ENCODE peak calls at places on chromosomes 12 and 14, in six cellular contexts. M is H9, O is H1, U is neuronal stem cell, L is trophoblast cell, E is mesenchymal stem cell. K is an unnamed sample.
A peak's percentile ranks its signal among the peaks of the same experiment; 100 is the strongest.

GRCh38 chr12:15732341-15733061 is 56.7 kb downstream of the EPS8 start:
- DNase-seq in U (no peak), M (no peak), O (no peak), L (no peak), E (peak; percentile 47), K (no peak)

GRCh38 chr14:61399365-61399764 is 78.0 kb downstream of the PRKCH start:
- DNase-seq in U (no peak), M (no peak), E (no peak), L (no peak), O (no peak), K (no peak)

GRCh38 chr12:122086641-122087285 is 8.2 kb downstream of the MLXIP start:
- DNase-seq in U (no peak), L (no peak), M (no peak), O (no peak), E (no peak), K (no peak)

GRCh38 chr14:32417956-32418552 is 89.0 kb downstream of the AKAP6 start:
- DNase-seq in E (peak; percentile 69), M (no peak), U (no peak), L (no peak), O (no peak), K (peak; percentile 59)

GRCh38 chr14:55514819-55515470 is 65.1 kb upstream of the KTN1 start:
- DNase-seq in L (no peak), M (no peak), U (no peak), O (no peak), E (peak; percentile 79), K (peak; percentile 87)

GRCh38 chr14:32397871-32398640 is 69.0 kb downstream of the AKAP6 start:
- DNase-seq in O (no peak), M (no peak), U (no peak), L (no peak), E (peak; percentile 50), K (peak; percentile 44)

GRCh38 chr12:110135012-110135411 is 10.9 kb downstream of the IFT81 start:
- DNase-seq in L (no peak), E (peak; percentile 73), O (no peak), U (no peak), M (no peak), K (peak; percentile 95)

GRCh38 chr14:53215101-53215500 is 62.0 kb upstream of the DDHD1 start:
- DNase-seq in M (no peak), L (no peak), U (no peak), E (no peak), O (no peak), K (no peak)

GRCh38 chr12:54028324-54029201 is at the start of gene HOXC6:
- DNase-seq in M (no peak), U (no peak), O (no peak), L (peak; percentile 26), E (peak; percentile 81), K (no peak)

GRCh38 chr12:77124767-77125166 is 59.4 kb upstream of the E2F7 start:
- DNase-seq in M (no peak), O (no peak), L (no peak), E (no peak), U (no peak), K (peak; percentile 49)

GRCh38 chr12:27451416-27451815 is 4.9 kb downstream of the SMCO2 start:
- DNase-seq in O (no peak), L (no peak), M (no peak), E (no peak), U (no peak), K (no peak)

GRCh38 chr14:105326891-105327694 is 12.5 kb downstream of the PACS2 start:
- DNase-seq in O (peak; percentile 80), L (no peak), E (no peak), U (no peak), M (peak; percentile 58), K (no peak)

GRCh38 chr14:101377069-101377468 is 184.2 kb upstream of the DIO3 start:
- DNase-seq in L (no peak), U (no peak), M (no peak), O (no peak), E (no peak), K (no peak)

GRCh38 chr14:30349515-30349914 is 209.4 kb upstream of the G2E3 start:
- DNase-seq in O (no peak), U (no peak), E (no peak), M (no peak), L (no peak), K (no peak)

GRCh38 chr12:130041983-130042812 is 120.1 kb upstream of the FZD10 start:
- DNase-seq in E (no peak), O (peak; percentile 99), L (peak; percentile 34), M (peak; percentile 88), U (peak; percentile 57), K (no peak)

GRCh38 chr14:96536807-96537206 is 34.6 kb downstream of the PAPOLA start:
- DNase-seq in U (no peak), E (no peak), M (no peak), O (no peak), L (no peak), K (no peak)

GRCh38 chr12:88207921-88208640 is 66.0 kb downstream of the TMTC3 start:
- DNase-seq in U (no peak), M (no peak), E (peak; percentile 66), L (no peak), O (no peak), K (peak; percentile 79)

DNA sequence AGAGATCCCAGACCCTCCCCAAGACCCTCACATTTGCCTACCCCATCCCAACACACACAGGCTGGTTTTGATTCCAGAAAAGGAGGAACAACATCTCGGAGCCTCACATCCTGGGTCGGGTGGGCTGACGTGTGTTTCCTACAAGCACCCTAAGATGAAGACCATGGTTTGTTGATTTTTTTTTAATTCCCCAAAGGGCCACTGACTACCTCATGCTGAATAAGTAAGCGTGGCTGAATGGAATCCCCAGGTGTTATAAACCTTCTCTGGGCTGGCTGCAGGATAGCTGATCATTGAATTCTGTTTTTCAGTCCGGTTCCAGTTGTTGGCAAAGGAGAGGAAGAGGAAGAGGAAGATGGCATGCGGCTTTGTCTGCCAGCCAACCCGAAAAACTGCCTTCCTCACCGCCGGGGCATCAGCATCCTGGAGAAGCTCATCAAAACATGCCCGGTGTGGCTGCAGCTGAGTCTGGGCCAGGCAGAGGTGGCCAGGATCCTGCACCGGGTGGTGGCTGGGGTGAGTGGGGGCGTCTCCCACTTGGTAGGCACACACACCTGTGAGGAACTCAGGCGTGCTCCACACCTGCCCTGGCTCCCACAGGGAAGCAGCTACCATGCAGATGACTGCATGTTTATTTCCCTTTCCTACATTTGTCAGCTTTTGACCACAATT is 42.0 kb downstream of the RIN3 start:
- DNase-seq in U (no peak), M (no peak), E (no peak), O (no peak), L (no peak), K (no peak)
- H4K91ac ChIP-seq in U (no peak overlapping the region), M (no peak overlapping the region), E (no peak overlapping the region), O (no peak overlapping the region), L (no peak overlapping the region), K (no peak overlapping the region)

DNA sequence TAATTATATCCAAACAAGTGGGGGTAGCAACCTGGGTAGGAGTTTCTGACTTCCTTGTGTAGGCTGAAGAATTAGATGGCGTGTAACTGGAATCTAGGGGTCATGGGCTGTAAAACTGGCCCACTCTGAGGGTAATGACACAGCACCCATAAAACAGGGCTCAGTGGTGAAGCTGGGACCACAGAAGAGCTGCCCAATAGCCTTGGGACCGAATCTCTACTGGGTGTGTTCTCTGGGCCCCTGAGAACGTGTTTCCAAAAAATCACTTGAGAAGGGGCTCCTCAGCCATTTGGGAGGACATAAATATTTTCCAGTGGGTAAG is 3.7 kb downstream of the RNASE8 start:
- DNase-seq in L (no peak), O (no peak), M (no peak), E (no peak), U (no peak), K (no peak)
- H4K91ac ChIP-seq in L (no peak overlapping the region), O (no peak overlapping the region), M (no peak overlapping the region), E (no peak overlapping the region), U (no peak overlapping the region), K (no peak overlapping the region)

DNA sequence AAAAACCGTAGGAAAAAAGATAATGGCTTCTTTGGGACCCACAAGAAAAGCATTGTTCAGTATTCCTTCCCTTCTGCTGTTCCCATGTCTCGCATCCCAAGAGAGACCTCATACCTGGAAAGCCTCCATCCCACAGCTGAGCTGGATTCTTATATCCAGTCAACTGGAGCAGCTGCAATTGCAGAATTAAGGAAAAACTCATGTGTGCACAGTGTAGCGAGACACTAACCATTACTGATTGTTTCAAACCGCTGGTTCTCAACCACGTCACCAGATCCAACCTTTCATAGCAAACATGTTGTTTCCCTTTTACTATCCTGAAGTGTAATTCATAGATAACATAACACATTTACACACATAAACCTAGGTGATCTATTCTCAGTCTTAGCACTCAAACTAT is 5.5 kb upstream of the RNASE10 start:
- DNase-seq in O (no peak), E (no peak), U (no peak), L (no peak), M (no peak), K (no peak)
- H4K91ac ChIP-seq in O (peak overlapping the region; percentile 8), E (no peak overlapping the region), U (no peak overlapping the region), L (no peak overlapping the region), M (no peak overlapping the region), K (no peak overlapping the region)

GRCh38 chr12:111773801-111774551 is 7.2 kb downstream of the ALDH2 start:
- DNase-seq in M (no peak), E (peak; percentile 96), U (no peak), L (peak; percentile 70), O (no peak), K (peak; percentile 97)

GRCh38 chr12:111775205-111776193 is 8.8 kb downstream of the ALDH2 start:
- DNase-seq in M (no peak), L (peak; percentile 21), E (peak; percentile 90), O (no peak), U (no peak), K (peak; percentile 93)

GRCh38 chr12:111780166-111780565 is 13.4 kb downstream of the ALDH2 start:
- DNase-seq in M (no peak), L (no peak), U (no peak), E (no peak), O (no peak), K (no peak)

GRCh38 chr12:111777345-111778045 is 10.8 kb downstream of the ALDH2 start:
- DNase-seq in M (no peak), O (no peak), L (no peak), U (no peak), E (no peak), K (no peak)

GRCh38 chr12:111776836-111777344 is 10.2 kb downstream of the ALDH2 start:
- DNase-seq in E (no peak), U (no peak), L (no peak), O (no peak), M (no peak), K (peak; percentile 35)
- H4K91ac ChIP-seq in E (no peak overlapping the region), U (no peak overlapping the region), L (no peak overlapping the region), O (no peak overlapping the region), M (no peak overlapping the region), K (no peak overlapping the region)

DNA sequence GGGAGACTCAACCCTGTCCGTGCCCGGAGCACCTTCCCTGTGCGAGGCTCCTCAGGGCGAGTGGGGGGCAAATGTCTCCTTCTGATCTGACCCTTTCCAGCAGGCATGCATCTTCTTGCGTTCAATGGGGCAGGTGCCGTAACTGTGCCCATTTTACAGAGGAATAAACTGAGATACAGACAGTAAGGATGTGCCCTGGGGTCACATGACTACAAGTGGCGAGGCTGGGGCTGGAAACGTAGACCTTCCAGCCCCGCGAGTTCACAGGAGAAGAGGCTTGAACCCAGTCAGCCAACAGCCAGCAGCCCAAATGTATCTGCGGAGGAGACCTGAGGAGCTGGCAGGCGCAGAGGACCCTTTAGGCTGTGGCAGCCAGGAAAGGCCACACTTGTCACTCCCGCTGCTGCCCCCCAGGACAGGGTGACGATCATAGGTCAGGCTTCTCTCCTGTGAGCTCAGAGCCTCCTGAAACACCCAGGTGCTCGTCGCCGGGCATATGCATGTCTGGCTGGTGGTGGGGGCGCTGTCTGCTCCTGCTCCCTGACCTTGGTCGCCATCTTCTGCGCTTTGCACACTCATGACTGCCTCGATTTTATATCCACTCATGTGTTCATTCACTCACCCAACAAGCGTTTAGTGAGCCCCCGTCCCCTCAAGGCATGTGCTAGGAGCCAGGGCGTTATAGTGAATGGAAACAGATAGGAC is 41.7 kb downstream of the CCDC88C start:
- DNase-seq in L (no peak), M (no peak), E (no peak), O (no peak), U (no peak), K (no peak)
- H4K91ac ChIP-seq in L (no peak overlapping the region), M (no peak overlapping the region), E (no peak overlapping the region), O (no peak overlapping the region), U (peak overlapping the region; percentile 68), K (no peak overlapping the region)

K was measured in IMR-90.